ENCODE peak calls at places on chromosomes 12 and 14, in eight cellular contexts. One of them, this sample, is unnamed.
A peak's percentile ranks its signal among the peaks of the same experiment; 100 is the strongest.

GRCh38 chr14:61111145-61112130 is 130.4 kb downstream of the SLC38A6 start:
- DNase-seq in PC-3: no peak
- DNase-seq in naive thymus-derived CD4-positive, alpha-beta T cell: no peak
- DNase-seq in fibroblast of lung: peak; percentile 67
- DNase-seq in tibial artery: no peak
- DNase-seq in lung: no peak
- DNase-seq in suprapubic skin: no peak
- DNase-seq in right atrium auricular region: no peak
- DNase-seq in this sample: no peak

GRCh38 chr12:89355243-89356068 is 3.2 kb upstream of the DUSP6 start:
- DNase-seq in PC-3: no peak
- DNase-seq in naive thymus-derived CD4-positive, alpha-beta T cell: no peak
- DNase-seq in fibroblast of lung: peak; percentile 20
- DNase-seq in tibial artery: no peak
- DNase-seq in lung: no peak
- DNase-seq in suprapubic skin: no peak
- DNase-seq in right atrium auricular region: no peak
- DNase-seq in this sample: no peak

GRCh38 chr12:18482601-18483120 is 221.3 kb downstream of the PIK3C2G start:
- DNase-seq in PC-3: no peak
- DNase-seq in naive thymus-derived CD4-positive, alpha-beta T cell: no peak
- DNase-seq in fibroblast of lung: peak; percentile 4
- DNase-seq in tibial artery: no peak
- DNase-seq in lung: no peak
- DNase-seq in suprapubic skin: no peak
- DNase-seq in right atrium auricular region: no peak
- DNase-seq in this sample: no peak

GRCh38 chr12:103928736-103929050 is 1.5 kb upstream of the HSP90B1 start:
- DNase-seq in PC-3: no peak
- DNase-seq in naive thymus-derived CD4-positive, alpha-beta T cell: no peak
- DNase-seq in fibroblast of lung: no peak
- DNase-seq in tibial artery: peak; percentile 47
- DNase-seq in lung: no peak
- DNase-seq in suprapubic skin: no peak
- DNase-seq in right atrium auricular region: no peak
- DNase-seq in this sample: peak; percentile 16

GRCh38 chr14:37585101-37585479 is 10.0 kb downstream of the FOXA1 start:
- DNase-seq in PC-3: peak; percentile 95
- DNase-seq in naive thymus-derived CD4-positive, alpha-beta T cell: no peak
- DNase-seq in fibroblast of lung: no peak
- DNase-seq in tibial artery: no peak
- DNase-seq in lung: no peak
- DNase-seq in suprapubic skin: no peak
- DNase-seq in right atrium auricular region: no peak
- DNase-seq in this sample: no peak

GRCh38 chr14:70601162-70601561 is 707 bp upstream of the MED6 start:
- DNase-seq in PC-3: peak; percentile 36
- DNase-seq in naive thymus-derived CD4-positive, alpha-beta T cell: no peak
- DNase-seq in fibroblast of lung: peak; percentile 67
- DNase-seq in tibial artery: no peak
- DNase-seq in lung: no peak
- DNase-seq in suprapubic skin: no peak
- DNase-seq in right atrium auricular region: no peak
- DNase-seq in this sample: no peak

GRCh38 chr14:55802986-55803431 is 223.0 kb downstream of the KTN1 start:
- DNase-seq in PC-3: peak; percentile 99
- DNase-seq in naive thymus-derived CD4-positive, alpha-beta T cell: no peak
- DNase-seq in fibroblast of lung: peak; percentile 41
- DNase-seq in tibial artery: no peak
- DNase-seq in lung: no peak
- DNase-seq in suprapubic skin: no peak
- DNase-seq in right atrium auricular region: no peak
- DNase-seq in this sample: no peak

GRCh38 chr12:108629824-108630476 is 3.7 kb downstream of the SELPLG start:
- DNase-seq in PC-3: peak; percentile 71
- DNase-seq in naive thymus-derived CD4-positive, alpha-beta T cell: peak; percentile 63
- DNase-seq in fibroblast of lung: peak; percentile 90
- DNase-seq in tibial artery: peak; percentile 20
- DNase-seq in lung: peak; percentile 54
- DNase-seq in suprapubic skin: no peak
- DNase-seq in right atrium auricular region: peak; percentile 79
- DNase-seq in this sample: no peak

GRCh38 chr14:66603945-66604344 is 96.0 kb downstream of the GPHN start:
- DNase-seq in PC-3: peak; percentile 60
- DNase-seq in naive thymus-derived CD4-positive, alpha-beta T cell: no peak
- DNase-seq in fibroblast of lung: no peak
- DNase-seq in tibial artery: no peak
- DNase-seq in lung: no peak
- DNase-seq in suprapubic skin: no peak
- DNase-seq in right atrium auricular region: no peak
- DNase-seq in this sample: no peak

GRCh38 chr12:71456316-71456715 is 16.7 kb downstream of the LGR5 start:
- DNase-seq in PC-3: no peak
- DNase-seq in naive thymus-derived CD4-positive, alpha-beta T cell: no peak
- DNase-seq in fibroblast of lung: no peak
- DNase-seq in tibial artery: no peak
- DNase-seq in lung: no peak
- DNase-seq in suprapubic skin: no peak
- DNase-seq in right atrium auricular region: no peak
- DNase-seq in this sample: no peak

GRCh38 chr14:96265387-96265786 is 9.4 kb downstream of the BDKRB1 start:
- DNase-seq in PC-3: no peak
- DNase-seq in naive thymus-derived CD4-positive, alpha-beta T cell: no peak
- DNase-seq in fibroblast of lung: no peak
- DNase-seq in tibial artery: no peak
- DNase-seq in lung: no peak
- DNase-seq in suprapubic skin: no peak
- DNase-seq in right atrium auricular region: no peak
- DNase-seq in this sample: no peak

GRCh38 chr14:105364100-105364708 is 34.1 kb upstream of the TEX22 start:
- DNase-seq in PC-3: no peak
- DNase-seq in naive thymus-derived CD4-positive, alpha-beta T cell: peak; percentile 56
- DNase-seq in fibroblast of lung: peak; percentile 73
- DNase-seq in tibial artery: no peak
- DNase-seq in lung: no peak
- DNase-seq in suprapubic skin: no peak
- DNase-seq in right atrium auricular region: no peak
- DNase-seq in this sample: peak; percentile 65

GRCh38 chr12:119153477-119154434 is 25.0 kb upstream of the HSPB8 start:
- DNase-seq in PC-3: peak; percentile 15
- DNase-seq in naive thymus-derived CD4-positive, alpha-beta T cell: no peak
- DNase-seq in fibroblast of lung: peak; percentile 7
- DNase-seq in tibial artery: peak; percentile 45
- DNase-seq in lung: peak; percentile 77
- DNase-seq in suprapubic skin: no peak
- DNase-seq in right atrium auricular region: peak; percentile 69
- DNase-seq in this sample: no peak

GRCh38 chr12:26422839-26423398 is 227.5 kb downstream of the SSPN start:
- DNase-seq in PC-3: no peak
- DNase-seq in naive thymus-derived CD4-positive, alpha-beta T cell: no peak
- DNase-seq in fibroblast of lung: no peak
- DNase-seq in tibial artery: no peak
- DNase-seq in lung: no peak
- DNase-seq in suprapubic skin: no peak
- DNase-seq in right atrium auricular region: no peak
- DNase-seq in this sample: no peak
- H3K4me3 ChIP-seq in PC-3: no peak overlapping the region
- H3K4me3 ChIP-seq in naive thymus-derived CD4-positive, alpha-beta T cell: no peak overlapping the region
- H3K4me3 ChIP-seq in fibroblast of lung: no peak overlapping the region
- H3K4me3 ChIP-seq in tibial artery: no peak overlapping the region
- H3K4me3 ChIP-seq in lung: no peak overlapping the region
- H3K4me3 ChIP-seq in suprapubic skin: no peak overlapping the region
- H3K4me3 ChIP-seq in right atrium auricular region: no peak overlapping the region
- H3K4me3 ChIP-seq in this sample: no peak overlapping the region

GRCh38 chr12:34301251-34302130 is 279.2 kb downstream of the ALG10 start:
- DNase-seq in PC-3: no peak
- DNase-seq in naive thymus-derived CD4-positive, alpha-beta T cell: no peak
- DNase-seq in fibroblast of lung: no peak
- DNase-seq in tibial artery: no peak
- DNase-seq in lung: no peak
- DNase-seq in suprapubic skin: peak; percentile 31
- DNase-seq in right atrium auricular region: no peak
- DNase-seq in this sample: no peak

GRCh38 chr12:34298971-34299801 is 276.9 kb downstream of the ALG10 start:
- DNase-seq in PC-3: no peak
- DNase-seq in naive thymus-derived CD4-positive, alpha-beta T cell: no peak
- DNase-seq in fibroblast of lung: no peak
- DNase-seq in tibial artery: no peak
- DNase-seq in lung: no peak
- DNase-seq in suprapubic skin: peak; percentile 30
- DNase-seq in right atrium auricular region: no peak
- DNase-seq in this sample: no peak

GRCh38 chr12:34299802-34300193 is 277.5 kb downstream of the ALG10 start:
- DNase-seq in PC-3: no peak
- DNase-seq in naive thymus-derived CD4-positive, alpha-beta T cell: no peak
- DNase-seq in fibroblast of lung: no peak
- DNase-seq in tibial artery: no peak
- DNase-seq in lung: no peak
- DNase-seq in suprapubic skin: peak; percentile 35
- DNase-seq in right atrium auricular region: no peak
- DNase-seq in this sample: no peak

GRCh38 chr12:34302131-34302885 is 280.0 kb downstream of the ALG10 start:
- DNase-seq in PC-3: no peak
- DNase-seq in naive thymus-derived CD4-positive, alpha-beta T cell: no peak
- DNase-seq in fibroblast of lung: no peak
- DNase-seq in tibial artery: no peak
- DNase-seq in lung: no peak
- DNase-seq in suprapubic skin: no peak
- DNase-seq in right atrium auricular region: no peak
- DNase-seq in this sample: no peak

DNA sequence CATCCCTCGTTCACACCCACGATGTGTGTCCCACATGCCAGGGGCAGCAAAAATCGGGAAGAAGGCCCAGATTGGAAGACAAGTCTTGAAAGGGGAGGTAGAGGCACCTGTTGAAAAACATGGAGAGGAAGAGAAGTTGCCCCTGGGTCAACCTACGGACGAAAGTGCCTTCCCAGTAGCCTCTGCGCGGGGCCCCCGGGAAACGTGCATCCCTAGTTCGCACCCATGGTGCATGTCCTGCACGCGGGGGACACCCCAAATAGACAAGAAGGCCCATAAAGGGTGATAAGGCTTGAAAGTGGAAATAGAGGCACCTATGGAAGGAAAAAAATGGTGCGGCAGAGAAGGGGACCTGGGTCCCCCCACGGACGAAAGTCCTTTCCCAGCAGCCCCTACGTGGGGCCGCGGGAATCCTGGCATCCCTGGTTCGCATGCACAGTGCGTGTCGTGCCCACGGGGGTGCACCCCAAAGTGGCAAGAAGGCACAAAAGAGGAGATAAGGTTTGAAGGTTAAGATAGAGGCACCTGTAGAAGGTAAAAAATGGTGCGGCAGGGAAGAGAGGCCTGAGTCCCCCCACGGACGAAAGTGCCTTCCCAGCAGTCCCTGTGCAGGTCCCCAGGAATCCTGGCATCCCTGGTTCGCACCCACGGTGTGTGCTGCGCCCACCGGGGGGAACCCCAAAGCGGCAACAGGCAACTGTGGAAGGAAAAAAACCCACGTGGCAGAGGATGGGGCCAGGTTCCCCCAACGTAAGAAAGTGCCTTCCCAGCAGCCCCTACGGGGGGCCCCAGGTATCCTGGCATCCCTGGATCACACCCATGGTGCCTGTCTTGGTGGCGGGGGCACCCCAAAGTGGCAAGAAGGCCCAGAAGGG is 278.3 kb downstream of the ALG10 start:
- DNase-seq in PC-3: no peak
- DNase-seq in naive thymus-derived CD4-positive, alpha-beta T cell: no peak
- DNase-seq in fibroblast of lung: no peak
- DNase-seq in tibial artery: no peak
- DNase-seq in lung: no peak
- DNase-seq in suprapubic skin: peak; percentile 20
- DNase-seq in right atrium auricular region: no peak
- DNase-seq in this sample: no peak
- H3K9me3 ChIP-seq in PC-3: no peaks in the 10 kb centered on the region
- H3K9me3 ChIP-seq in naive thymus-derived CD4-positive, alpha-beta T cell: peaks cover 68% of the 10 kb centered on the region
- H3K9me3 ChIP-seq in fibroblast of lung: no peaks in the 10 kb centered on the region
- H3K9me3 ChIP-seq in tibial artery: peaks cover 4% of the 10 kb centered on the region
- H3K9me3 ChIP-seq in lung: peaks cover 64% of the 10 kb centered on the region
- H3K9me3 ChIP-seq in suprapubic skin: peaks cover 28% of the 10 kb centered on the region
- H3K9me3 ChIP-seq in right atrium auricular region: no peaks in the 10 kb centered on the region
- H3K9me3 ChIP-seq in this sample: no peaks in the 10 kb centered on the region

GRCh38 chr12:129163861-129164260 is 310.6 kb downstream of the GLT1D1 start:
- DNase-seq in PC-3: no peak
- DNase-seq in naive thymus-derived CD4-positive, alpha-beta T cell: no peak
- DNase-seq in fibroblast of lung: no peak
- DNase-seq in tibial artery: no peak
- DNase-seq in lung: no peak
- DNase-seq in suprapubic skin: no peak
- DNase-seq in right atrium auricular region: no peak
- DNase-seq in this sample: no peak
- H3K4me3 ChIP-seq in PC-3: no peak overlapping the region
- H3K4me3 ChIP-seq in naive thymus-derived CD4-positive, alpha-beta T cell: no peak overlapping the region
- H3K4me3 ChIP-seq in fibroblast of lung: no peak overlapping the region
- H3K4me3 ChIP-seq in tibial artery: no peak overlapping the region
- H3K4me3 ChIP-seq in lung: no peak overlapping the region
- H3K4me3 ChIP-seq in suprapubic skin: no peak overlapping the region
- H3K4me3 ChIP-seq in right atrium auricular region: no peak overlapping the region
- H3K4me3 ChIP-seq in this sample: no peak overlapping the region

DNA sequence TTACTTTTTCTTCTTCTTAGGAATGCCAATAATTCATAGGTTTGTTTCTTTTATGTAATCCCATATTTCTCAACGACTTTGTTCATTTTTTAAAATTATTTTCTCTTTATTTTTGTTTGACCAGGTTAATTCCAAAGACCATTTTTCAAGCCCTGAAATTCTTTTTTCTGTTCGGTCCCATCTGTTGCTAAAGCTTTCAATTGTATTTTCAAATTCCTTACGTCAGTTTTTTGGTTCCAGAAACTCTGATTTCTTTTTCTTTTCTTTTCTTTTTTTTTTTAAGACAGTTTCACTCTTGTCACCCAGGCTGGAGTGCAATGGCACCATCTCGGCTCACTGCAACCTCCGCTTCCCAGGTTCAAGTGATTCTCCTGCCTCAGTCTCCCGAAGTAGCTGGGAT is 27.6 kb downstream of the RAB3IP start:
- DNase-seq in PC-3: no peak
- DNase-seq in naive thymus-derived CD4-positive, alpha-beta T cell: no peak
- DNase-seq in fibroblast of lung: no peak
- DNase-seq in tibial artery: no peak
- DNase-seq in lung: no peak
- DNase-seq in suprapubic skin: no peak
- DNase-seq in right atrium auricular region: no peak
- DNase-seq in this sample: no peak
- H3K9me3 ChIP-seq in PC-3: no peaks in the 10 kb centered on the region
- H3K9me3 ChIP-seq in naive thymus-derived CD4-positive, alpha-beta T cell: peaks cover 31% of the 10 kb centered on the region
- H3K9me3 ChIP-seq in fibroblast of lung: no peaks in the 10 kb centered on the region
- H3K9me3 ChIP-seq in tibial artery: peaks cover 39% of the 10 kb centered on the region
- H3K9me3 ChIP-seq in lung: peaks cover 22% of the 10 kb centered on the region
- H3K9me3 ChIP-seq in suprapubic skin: peaks cover 20% of the 10 kb centered on the region
- H3K9me3 ChIP-seq in right atrium auricular region: peaks cover 3% of the 10 kb centered on the region
- H3K9me3 ChIP-seq in this sample: no peaks in the 10 kb centered on the region